ENCODE peak calls at places on chromosomes 2 and 18, in eight cellular contexts. Z, Q, W, F, B, V, C and G are unnamed samples. For H3K4me1, the result is how much of the 10 kb centered on the place peaks cover.

GRCh38 chr18:50722311-50722710 is 97.5 kb downstream of the MRO start:
- DNase-seq in W (no peak), C (no peak), F (no peak), Z (no peak), B (no peak), Q (no peak), V (no peak), G (no peak)

GRCh38 chr2:9390991-9391390 is 32.3 kb downstream of the ITGB1BP1 start:
- DNase-seq in B (no peak), V (no peak), W (no peak), Z (no peak), C (no peak), Q (no peak), F (no peak), G (no peak)

GRCh38 chr2:148515976-148516375 is 128.6 kb upstream of the EPC2 start:
- DNase-seq in Z (no peak), F (peak), V (no peak), C (no peak), W (no peak), Q (no peak), B (no peak), G (no peak)

GRCh38 chr2:237291138-237291792 is 122.7 kb downstream of the COL6A3 start:
- DNase-seq in Q (peak), F (peak), V (peak), W (peak), C (no peak), B (peak), Z (peak), G (no peak)

GRCh38 chr2:185689906-185690539 is 48.6 kb upstream of the FSIP2 start:
- DNase-seq in Z (no peak), W (no peak), C (no peak), F (no peak), V (no peak), Q (no peak), B (peak), G (no peak)

GRCh38 chr2:238942080-238942761 is 94.3 kb downstream of the TWIST2 start:
- DNase-seq in V (no peak), C (no peak), Q (no peak), B (no peak), Z (no peak), F (no peak), W (peak), G (no peak)

GRCh38 chr2:147456729-147457128 is 388.1 kb upstream of the ACVR2A start:
- DNase-seq in Z (no peak), Q (no peak), W (no peak), B (peak), V (no peak), C (no peak), F (peak), G (no peak)

GRCh38 chr2:174632847-174633620 is 35.4 kb upstream of the WIPF1 start:
- DNase-seq in C (no peak), B (no peak), F (peak), W (no peak), Z (no peak), V (no peak), Q (no peak), G (no peak)

GRCh38 chr2:224847961-224848850 is 132.0 kb upstream of the CCDC195 start:
- DNase-seq in Z (no peak), V (peak), Q (peak), B (peak), W (no peak), F (peak), C (no peak), G (no peak)

GRCh38 chr2:207135340-207135739 is 30.4 kb downstream of the KLF7 start:
- DNase-seq in F (peak), C (no peak), W (no peak), V (no peak), B (peak), Z (no peak), Q (no peak), G (no peak)

GRCh38 chr2:234420406-234420805 is 76.5 kb downstream of the ARL4C start:
- DNase-seq in W (no peak), F (no peak), Z (no peak), Q (no peak), B (no peak), V (no peak), C (no peak), G (peak)

GRCh38 chr2:135820003-135820618 is 16.9 kb downstream of the LCT start:
- DNase-seq in Z (no peak), B (no peak), Q (no peak), C (no peak), W (no peak), V (no peak), F (peak), G (no peak)

GRCh38 chr2:192828947-192829346 is 634.2 kb upstream of the TMEFF2 start:
- DNase-seq in C (no peak), Z (peak), B (no peak), F (no peak), Q (no peak), V (no peak), W (peak), G (no peak)

GRCh38 chr2:144201868-144202468 is 318.0 kb downstream of the ZEB2 start:
- DNase-seq in C (no peak), Z (no peak), B (peak), V (no peak), W (no peak), Q (no peak), F (no peak), G (no peak)

DNA sequence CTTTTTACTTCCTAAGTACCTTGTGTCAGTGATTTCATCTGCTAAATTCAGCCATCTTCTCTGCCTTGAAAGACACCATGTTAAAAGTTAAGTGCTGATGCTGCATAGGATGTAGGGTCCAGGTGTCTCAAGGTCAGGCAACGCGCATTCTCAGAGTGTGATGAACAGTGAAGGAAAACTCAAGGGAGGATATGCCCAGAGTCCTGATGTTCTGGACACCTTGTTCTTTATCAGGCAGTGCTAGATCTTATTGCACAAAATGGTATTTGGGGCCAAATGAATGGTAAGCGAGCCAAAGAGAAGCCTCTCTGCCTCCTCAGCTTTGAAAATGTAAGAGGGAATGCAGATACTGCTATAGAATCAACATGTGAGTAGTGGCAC is 87.0 kb upstream of the RANBP2 start:
- DNase-seq in C (no peak), Q (no peak), F (no peak), W (no peak), Z (no peak), B (no peak), V (no peak), G (no peak)
- H3K4me1 ChIP-seq in C (under half), Q (half or more), F (under half), W (half or more), Z (half or more), B (under half), V (half or more), G (under half)

GRCh38 chr18:3540805-3541548 is 91.0 kb downstream of the TGIF1 start:
- DNase-seq in V (no peak), C (no peak), B (peak), W (no peak), Z (no peak), Q (no peak), F (no peak), G (no peak)

GRCh38 chr18:3547891-3548615 is 98.1 kb downstream of the TGIF1 start:
- DNase-seq in Z (no peak), F (no peak), Q (no peak), V (no peak), W (no peak), C (no peak), B (no peak), G (no peak)

GRCh38 chr18:3541549-3542386 is 91.8 kb downstream of the TGIF1 start:
- DNase-seq in B (peak), W (no peak), F (no peak), C (no peak), Q (no peak), Z (no peak), V (no peak), G (no peak)

GRCh38 chr18:3544537-3544936 is 94.6 kb downstream of the TGIF1 start:
- DNase-seq in Q (no peak), B (no peak), F (no peak), W (no peak), Z (no peak), V (no peak), C (no peak), G (no peak)

DNA sequence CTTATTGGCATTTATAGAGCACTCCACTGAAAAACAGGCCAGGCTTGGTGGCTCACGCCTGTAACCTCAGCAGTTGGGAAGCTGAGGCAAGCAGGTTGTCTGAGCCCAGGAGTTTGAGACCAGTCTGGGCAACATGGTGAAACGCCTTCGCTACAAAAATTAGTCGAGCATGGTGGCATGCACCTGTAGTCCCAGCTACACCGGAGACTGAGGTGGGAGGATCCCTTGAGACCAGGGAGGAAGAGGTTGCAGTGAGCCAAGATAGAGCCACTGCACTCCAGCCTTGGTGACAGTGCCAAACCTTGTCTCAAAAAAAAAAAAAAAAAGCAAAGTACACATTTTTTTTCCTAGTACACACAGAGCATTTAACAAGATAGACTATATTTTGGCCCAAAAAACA is 96.1 kb downstream of the TGIF1 start:
- DNase-seq in W (no peak), Z (no peak), Q (no peak), F (no peak), V (no peak), C (no peak), B (no peak), G (no peak)
- H3K4me1 ChIP-seq in W (under half), Z (under half), Q (under half), F (under half), V (under half), C (under half), B (under half), G (under half)

GRCh38 chr2:29760008-29760407 is 161.4 kb downstream of the ALK start:
- DNase-seq in C (no peak), V (no peak), B (no peak), W (no peak), Q (no peak), F (no peak), Z (no peak), G (no peak)
- H3K4me1 ChIP-seq in C (under half), V (under half), B (under half), W (under half), Q (under half), F (under half), Z (under half), G (under half)

DNA sequence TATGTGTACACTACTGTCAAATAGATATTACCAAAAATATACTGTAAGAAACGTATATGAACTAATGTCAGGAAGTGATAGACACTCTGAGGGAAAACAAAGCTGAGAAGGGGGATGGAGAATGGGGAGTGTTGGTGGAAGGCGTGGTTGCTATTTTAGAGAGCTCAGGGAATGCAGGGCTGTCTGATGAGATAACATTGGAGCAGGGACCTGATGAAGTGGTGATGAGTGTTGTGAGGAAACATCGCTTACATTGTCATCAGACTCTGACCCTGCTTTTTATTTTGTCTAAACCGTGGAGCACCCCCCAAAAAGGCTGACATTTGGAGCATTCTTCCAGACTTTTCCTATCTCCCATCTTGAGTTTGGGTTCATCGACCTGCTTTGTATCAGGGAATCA is 194.7 kb downstream of the LTBP1 start:
- DNase-seq in F (no peak), C (no peak), V (no peak), Z (no peak), Q (no peak), W (no peak), B (no peak), G (no peak)
- H3K4me1 ChIP-seq in F (under half), C (under half), V (under half), Z (under half), Q (half or more), W (under half), B (under half), G (under half)

DNA sequence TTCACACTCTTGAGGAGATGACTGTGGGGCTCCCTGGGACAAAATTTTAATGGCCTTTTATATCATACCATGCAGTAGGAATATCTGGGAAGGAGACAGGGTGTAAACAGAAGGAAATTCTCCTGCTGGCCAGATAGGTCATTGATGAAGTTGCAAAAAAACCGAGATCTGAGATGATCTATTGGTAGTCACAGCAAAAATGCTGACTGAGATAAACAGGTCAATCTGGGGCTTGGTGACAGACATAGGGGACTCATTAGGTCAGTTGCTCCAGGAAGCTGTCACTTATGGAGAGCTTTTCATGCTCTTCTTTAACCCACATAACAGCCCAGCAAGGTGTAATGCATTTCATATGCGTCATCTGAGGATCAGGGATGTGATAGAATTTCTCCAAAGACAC is 2.6 kb upstream of the IL36A start:
- DNase-seq in W (no peak), Q (no peak), Z (no peak), C (no peak), V (no peak), B (no peak), F (no peak), G (no peak)
- H3K4me1 ChIP-seq in W (under half), Q (under half), Z (under half), C (under half), V (under half), B (under half), F (under half), G (under half)

DNA sequence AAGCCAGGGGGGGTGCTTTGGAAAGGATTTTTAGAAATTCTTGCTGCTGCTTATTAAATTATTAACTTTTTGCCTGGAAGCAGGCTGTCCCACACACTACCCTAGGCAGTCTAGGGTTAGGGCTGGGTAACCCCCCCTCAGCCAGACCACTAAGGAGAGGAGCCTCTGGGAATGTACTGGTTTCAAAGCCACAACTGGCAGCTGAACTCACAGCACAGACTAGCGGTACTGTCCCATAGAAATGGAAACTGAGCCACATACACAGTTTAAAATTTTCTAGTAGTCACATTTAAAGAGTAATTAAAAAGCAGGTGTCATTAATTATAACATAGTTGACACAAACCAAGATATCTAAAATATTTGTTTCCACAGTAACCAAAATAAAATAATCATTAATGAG is 50.1 kb downstream of the SPRED2 start:
- DNase-seq in W (no peak), B (no peak), Q (no peak), V (no peak), C (no peak), Z (no peak), F (no peak), G (no peak)
- H3K4me1 ChIP-seq in W (half or more), B (half or more), Q (half or more), V (half or more), C (under half), Z (half or more), F (under half), G (under half)

GRCh38 chr2:45884126-45884525 is 232.7 kb downstream of the PRKCE start:
- DNase-seq in Z (no peak), V (no peak), F (no peak), C (no peak), Q (no peak), B (no peak), W (no peak), G (no peak)

GRCh38 chr2:45882707-45883106 is 231.2 kb downstream of the PRKCE start:
- DNase-seq in Q (peak), V (no peak), B (no peak), F (peak), W (no peak), Z (no peak), C (no peak), G (no peak)

GRCh38 chr2:45881970-45882581 is 230.6 kb downstream of the PRKCE start:
- DNase-seq in C (no peak), Q (no peak), F (no peak), W (no peak), B (no peak), V (no peak), Z (no peak), G (no peak)

GRCh38 chr2:45885111-45885685 is 233.7 kb downstream of the PRKCE start:
- DNase-seq in F (peak), C (no peak), Q (no peak), Z (no peak), B (no peak), W (no peak), V (no peak), G (no peak)

DNA sequence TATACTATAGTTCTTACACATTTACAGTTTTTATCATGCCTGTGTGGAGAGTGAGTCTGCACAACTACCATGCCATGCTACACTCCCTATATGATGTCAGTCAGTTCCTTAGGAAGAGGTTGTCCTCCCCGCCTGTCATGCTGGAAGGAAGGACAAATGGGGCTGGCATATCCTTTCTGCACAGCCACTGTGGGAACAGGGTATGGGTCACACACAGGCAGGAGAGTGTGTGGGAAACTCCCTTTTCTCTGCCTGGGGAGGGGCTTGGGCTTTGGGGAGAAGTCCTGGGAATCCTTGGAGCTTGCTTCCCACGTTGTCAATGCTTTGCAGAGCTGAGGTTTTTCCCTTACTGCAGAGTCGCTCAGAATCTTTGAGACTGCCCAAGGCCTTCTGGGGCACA is 232.1 kb downstream of the PRKCE start:
- DNase-seq in Q (no peak), V (no peak), C (no peak), F (no peak), W (no peak), Z (no peak), B (no peak), G (no peak)
- H3K4me1 ChIP-seq in Q (half or more), V (under half), C (under half), F (half or more), W (half or more), Z (half or more), B (under half), G (under half)

GRCh38 chr2:215940645-215941184 is 72.6 kb downstream of the MREG start:
- DNase-seq in Z (no peak), C (no peak), V (no peak), B (no peak), Q (no peak), W (no peak), F (peak), G (no peak)

GRCh38 chr2:215942194-215942593 is 71.2 kb downstream of the MREG start:
- DNase-seq in C (no peak), Z (no peak), V (no peak), Q (no peak), B (no peak), W (no peak), F (no peak), G (no peak)

GRCh38 chr2:215937190-215937589 is 76.2 kb downstream of the MREG start:
- DNase-seq in Q (no peak), V (no peak), F (no peak), Z (no peak), W (no peak), C (no peak), B (peak), G (no peak)

GRCh38 chr2:215946581-215946980 is 66.8 kb downstream of the MREG start:
- DNase-seq in C (no peak), Z (no peak), W (no peak), V (no peak), B (no peak), F (no peak), Q (no peak), G (no peak)

DNA sequence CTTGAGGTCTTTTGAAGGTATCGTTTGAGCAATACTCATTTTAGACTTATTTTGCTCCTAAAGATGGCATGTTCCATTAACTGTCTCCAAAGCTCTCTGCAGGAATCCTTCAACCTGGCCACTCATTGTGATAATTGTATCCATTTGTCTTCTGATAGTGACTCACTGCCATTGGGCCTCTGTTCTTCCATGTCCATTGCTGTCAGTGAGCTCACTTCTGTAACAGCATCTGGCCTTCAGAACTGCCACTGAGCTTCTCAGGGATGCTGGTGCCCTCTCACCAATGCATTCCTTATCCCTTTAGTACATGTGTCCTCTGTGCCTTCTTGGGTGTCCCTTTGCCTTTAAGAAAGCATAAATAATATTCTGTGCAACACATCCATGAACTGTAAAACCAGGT is 71.6 kb downstream of the MREG start:
- DNase-seq in C (no peak), V (no peak), F (no peak), W (no peak), Z (no peak), Q (no peak), B (no peak), G (no peak)
- H3K4me1 ChIP-seq in C (under half), V (under half), F (under half), W (under half), Z (under half), Q (under half), B (under half), G (under half)